ENCODE peak calls at places on chromosomes 1 and 21, in ten cellular contexts. C is NCI-H345; Z is EH; E is NT2/D1; B is iPS-NIHi11; D is LoVo; G is adrenal gland; U is activated CD8-positive, alpha-beta memory T cell treated with anti-CD3 and anti-CD28 coated beads for 1 hour; Q is upper lobe of right lung; A is T-helper 2 cell treated with Interferon-gamma antibody and Interleukin-4, amounts not matched to agents 5 μg/mL and 100 μg/mL, for 36 hours. P is an unnamed sample.
A peak's percentile ranks its signal among the peaks of the same experiment; 100 is the strongest.

GRCh38 chr21:27827972-27828371 is 861.1 kb upstream of the ADAMTS5 start:
- DNase-seq in Q (no peak), E (no peak), G (no peak), B (no peak), A (no peak), Z (no peak), D (no peak), U (no peak), C (no peak), P (no peak)

GRCh38 chr1:176885756-176886155 is 278.8 kb downstream of the ASTN1 start:
- DNase-seq in Z (no peak), E (no peak), C (no peak), A (no peak), B (no peak), Q (no peak), G (no peak), U (no peak), D (no peak), P (no peak)

GRCh38 chr1:99727575-99728190 is 38.8 kb downstream of the FRRS1 start:
- DNase-seq in Q (no peak), C (no peak), D (no peak), Z (peak; percentile 86), A (no peak), B (peak; percentile 33), E (peak; percentile 38), U (no peak), G (no peak), P (no peak)

GRCh38 chr1:244850099-244850852 is 14.1 kb downstream of the HNRNPU start:
- DNase-seq in C (no peak), U (no peak), B (no peak), A (no peak), G (no peak), Q (no peak), E (no peak), Z (no peak), D (no peak), P (no peak)

GRCh38 chr1:44677201-44677520 is 2.6 kb downstream of the ARMH1 start:
- DNase-seq in E (no peak), A (no peak), Q (peak; percentile 6), C (peak; percentile 26), D (no peak), G (no peak), B (peak; percentile 52), U (no peak), Z (peak; percentile 70), P (no peak)

GRCh38 chr21:37257967-37258877 is 8.9 kb downstream of the VPS26C start:
- DNase-seq in A (peak; percentile 89), G (peak; percentile 68), Q (peak; percentile 87), D (peak; percentile 81), U (peak; percentile 62), Z (peak; percentile 65), E (peak; percentile 43), B (peak; percentile 64), C (no peak), P (no peak)

GRCh38 chr1:227449051-227449450 is 114.3 kb upstream of the ZNF678 start:
- DNase-seq in Q (no peak), A (peak; percentile 5), C (no peak), U (no peak), Z (peak; percentile 56), E (peak; percentile 72), B (peak; percentile 69), D (peak; percentile 60), G (no peak), P (no peak)

GRCh38 chr1:181159451-181160151 is 71.1 kb downstream of the IER5 start:
- DNase-seq in G (no peak), Z (peak; percentile 64), A (peak; percentile 39), B (no peak), Q (no peak), C (no peak), E (no peak), U (no peak), D (peak; percentile 77), P (no peak)

GRCh38 chr1:78840447-78841251 is 165.9 kb downstream of the ADGRL4 start:
- DNase-seq in C (peak; percentile 81), D (no peak), E (peak; percentile 18), Q (no peak), Z (peak; percentile 85), G (no peak), U (no peak), A (no peak), B (peak; percentile 11), P (no peak)

GRCh38 chr1:29254346-29254745 is 18.0 kb downstream of the PTPRU start:
- DNase-seq in U (no peak), A (no peak), Z (peak; percentile 45), G (no peak), C (no peak), E (no peak), B (no peak), Q (no peak), D (no peak), P (no peak)

GRCh38 chr1:202245391-202245790 is 51.8 kb downstream of the LGR6 start:
- DNase-seq in Q (no peak), D (no peak), B (no peak), E (no peak), A (no peak), Z (no peak), C (no peak), U (no peak), G (no peak), P (no peak)

GRCh38 chr1:244605835-244606234 is 47.1 kb upstream of the DESI2 start:
- DNase-seq in C (no peak), G (no peak), Z (no peak), B (no peak), U (no peak), A (no peak), D (no peak), Q (no peak), E (no peak), P (no peak)

GRCh38 chr1:10046356-10047085 is 13.8 kb downstream of the UBE4B start:
- DNase-seq in Z (no peak), U (no peak), C (no peak), D (no peak), B (no peak), A (no peak), G (peak; percentile 48), Q (no peak), E (no peak), P (no peak)

GRCh38 chr1:47180603-47181094 is 9.2 kb downstream of the PDZK1IP1 start:
- DNase-seq in G (no peak), C (peak; percentile 4), Z (peak; percentile 45), U (no peak), A (no peak), Q (peak; percentile 60), E (no peak), D (no peak), B (no peak), P (no peak)

P was measured in esophagus squamous epithelium.